ENCODE peak calls at places on chromosome 4, in nine cellular contexts. E is GM12878, X is suprapubic skin, U is upper lobe of left lung, N is stomach, S is sigmoid colon, Q is K562, I is esophagus muscularis mucosa, Y is SK-N-SH. J is an unnamed sample.

GRCh38 chr4:188433916-188434315 is 294.7 kb downstream of the TRIML1 start:
- DNase-seq in E (no peak), X (no peak), U (no peak), N (no peak), S (no peak), Q (no peak), I (no peak), Y (no peak), J (no peak)

GRCh38 chr4:108045687-108046024 is 56.0 kb downstream of the HADH start:
- DNase-seq in E (no peak), X (no peak), U (no peak), N (peak; percentile 75), S (no peak), Q (no peak), I (no peak), Y (no peak), J (no peak)

GRCh38 chr4:165351359-165352130 is 24.1 kb downstream of the MSMO1 start:
- DNase-seq in E (no peak), X (no peak), U (no peak), N (no peak), S (no peak), Q (no peak), I (no peak), Y (no peak), J (no peak)

GRCh38 chr4:177005801-177006230 is 213.1 kb upstream of the VEGFC start:
- DNase-seq in E (no peak), X (no peak), U (no peak), N (no peak), S (no peak), Q (no peak), I (no peak), Y (no peak), J (no peak)

GRCh38 chr4:36088542-36088941 is 155.8 kb downstream of the ARAP2 start:
- DNase-seq in E (no peak), X (no peak), U (no peak), N (no peak), S (no peak), Q (no peak), I (no peak), Y (no peak), J (no peak)

GRCh38 chr4:4377191-4377590 is 9.7 kb upstream of the NSG1 start:
- DNase-seq in E (no peak), X (no peak), U (no peak), N (no peak), S (no peak), Q (no peak), I (no peak), Y (no peak), J (no peak)

GRCh38 chr4:74088396-74088795 is 10.6 kb downstream of the CXCL2 start:
- DNase-seq in E (no peak), X (no peak), U (no peak), N (no peak), S (no peak), Q (no peak), I (no peak), Y (no peak), J (no peak)

GRCh38 chr4:29046716-29047115 is 1673.5 kb upstream of the PCDH7 start:
- DNase-seq in E (no peak), X (no peak), U (no peak), N (no peak), S (no peak), Q (no peak), I (no peak), Y (no peak), J (no peak)

GRCh38 chr4:39126256-39127095 is 55.9 kb upstream of the WDR19 start:
- DNase-seq in E (no peak), X (no peak), U (no peak), N (no peak), S (no peak), Q (no peak), I (no peak), Y (no peak), J (no peak)

GRCh38 chr4:7193040-7193958 is 961 bp downstream of the SORCS2 start:
- DNase-seq in E (no peak), X (peak; percentile 81), U (peak; percentile 86), N (no peak), S (peak; percentile 81), Q (no peak), I (no peak), Y (peak; percentile 68), J (no peak)

GRCh38 chr4:66927937-66928336 is 617.4 kb downstream of the CENPC start:
- DNase-seq in E (no peak), X (no peak), U (no peak), N (no peak), S (no peak), Q (no peak), I (no peak), Y (no peak), J (no peak)

GRCh38 chr4:40912455-40913055 is 162.8 kb downstream of the NSUN7 start:
- DNase-seq in E (no peak), X (no peak), U (no peak), N (no peak), S (no peak), Q (no peak), I (no peak), Y (no peak), J (no peak)

GRCh38 chr4:42482516-42483327 is 85.4 kb downstream of the SHISA3 start:
- DNase-seq in E (no peak), X (no peak), U (no peak), N (no peak), S (no peak), Q (no peak), I (no peak), Y (peak; percentile 31), J (no peak)

GRCh38 chr4:76550966-76551780 is 116.1 kb downstream of the SHROOM3 start:
- DNase-seq in E (no peak), X (no peak), U (no peak), N (no peak), S (no peak), Q (no peak), I (peak; percentile 53), Y (no peak), J (no peak)

GRCh38 chr4:6523251-6523650 is 50.8 kb upstream of the PPP2R2C start:
- DNase-seq in E (no peak), X (no peak), U (no peak), N (no peak), S (no peak), Q (no peak), I (no peak), Y (no peak), J (no peak)

GRCh38 chr4:89099034-89099433 is 12.3 kb upstream of the TIGD2 start:
- DNase-seq in E (no peak), X (no peak), U (no peak), N (no peak), S (no peak), Q (no peak), I (no peak), Y (no peak), J (no peak)

GRCh38 chr4:104128850-104129213 is 365.9 kb downstream of the CXXC4 start:
- DNase-seq in E (no peak), X (no peak), U (no peak), N (no peak), S (no peak), Q (no peak), I (no peak), Y (no peak), J (no peak)

GRCh38 chr4:70902577-70903281 is 560 bp downstream of the MOB1B start:
- DNase-seq in E (no peak), X (peak; percentile 80), U (no peak), N (no peak), S (no peak), Q (peak; percentile 61), I (no peak), Y (no peak), J (no peak)

GRCh38 chr4:169270156-169270809 is 473 bp downstream of the SH3RF1 start:
- DNase-seq in E (no peak), X (no peak), U (peak; percentile 92), N (peak; percentile 71), S (peak; percentile 70), Q (peak; percentile 28), I (no peak), Y (peak; percentile 87), J (peak; percentile 69)

GRCh38 chr4:24160358-24160757 is 270.5 kb upstream of the PPARGC1A start:
- DNase-seq in E (no peak), X (no peak), U (no peak), N (no peak), S (no peak), Q (no peak), I (no peak), Y (no peak), J (no peak)

GRCh38 chr4:174217273-174218126 is 66.0 kb downstream of the FBXO8 start:
- DNase-seq in E (no peak), X (no peak), U (peak; percentile 74), N (no peak), S (no peak), Q (no peak), I (no peak), Y (peak; percentile 85), J (no peak)
- TF ChIP-seq EP300 in E (no peak), X (no peak), U (no peak), N (no peak), S (no peak), Q (no peak), I (no peak), Y (peak; percentile 90), J (no peak)

DNA sequence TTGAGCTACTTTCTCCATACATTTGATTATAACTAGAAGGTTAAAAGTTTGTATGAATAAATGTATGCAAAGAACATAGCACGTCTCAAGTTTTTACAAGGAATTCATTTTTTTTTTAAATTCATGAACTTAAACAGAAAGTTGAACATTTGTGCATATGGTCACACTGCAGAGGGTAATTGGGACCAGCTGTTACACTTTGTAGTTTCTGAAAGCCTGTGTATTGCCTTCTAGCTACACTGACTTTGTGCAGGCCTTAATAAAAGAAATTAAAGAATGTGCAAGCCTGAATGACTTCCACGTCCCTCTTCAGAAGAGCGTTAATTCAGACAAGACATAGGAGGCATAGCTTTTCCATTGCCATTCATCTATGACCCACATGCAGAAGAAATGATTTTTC is 153.1 kb upstream of the PCDH18 start:
- DNase-seq in E (no peak), X (no peak), U (no peak), N (no peak), S (no peak), Q (no peak), I (no peak), Y (peak; percentile 14), J (no peak)
- TF ChIP-seq POLR2AphosphoS5 in E (no peak), X (no peak), U (no peak), N (no peak), S (no peak), Q (no peak), I (no peak), Y (no peak), J (no peak)

DNA sequence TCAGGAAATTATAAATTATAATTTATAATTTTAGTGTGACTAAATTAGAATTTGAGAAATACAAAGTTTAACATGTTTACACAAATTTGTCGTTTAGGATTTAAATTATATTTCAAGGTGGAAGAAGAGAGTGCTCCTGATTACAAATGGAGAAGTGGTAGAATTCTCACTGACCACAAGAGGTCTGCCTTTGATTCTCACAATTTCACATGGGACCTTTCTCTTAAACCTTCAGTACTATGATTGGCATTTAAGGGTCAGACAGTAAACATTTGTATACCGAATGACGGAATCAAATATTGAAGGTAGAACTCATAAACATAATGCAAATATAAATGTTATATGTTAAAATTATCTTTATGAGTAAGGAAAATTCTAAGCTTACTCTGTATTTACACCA is 171.7 kb downstream of the SLIT2 start:
- DNase-seq in E (no peak), X (no peak), U (no peak), N (no peak), S (no peak), Q (no peak), I (no peak), Y (no peak), J (no peak)
- TF ChIP-seq EP300 in E (no peak), X (no peak), U (no peak), N (no peak), S (no peak), Q (no peak), I (no peak), Y (no peak), J (no peak)

GRCh38 chr4:158823461-158823873 is 54.6 kb downstream of the FNIP2 start:
- DNase-seq in E (no peak), X (no peak), U (no peak), N (no peak), S (no peak), Q (no peak), I (no peak), Y (no peak), J (no peak)
- TF ChIP-seq POLR2AphosphoS5 in E (no peak), X (no peak), U (peak; percentile 74), N (peak; percentile 44), S (no peak), Q (no peak), I (no peak), Y (no peak), J (no peak)

J was measured in transverse colon.